ENCODE peak calls at places on chromosomes 13 and 19, in ten cellular contexts. Z is IMR-90, L is colonic mucosa, X is mammary epithelial cell, A is foreskin fibroblast, R is body of pancreas, H is lower leg skin, S is cardiac fibroblast, N is endothelial cell, J is activated B cell treated with CpG ODN at 0.5 μM for 24 hours. W is an unnamed sample.

GRCh38 chr19:8615022-8615421 is 4.5 kb upstream of the ADAMTS10 start:
- DNase-seq in Z (peak; percentile 65), L (no peak), X (no peak), A (no peak), R (no peak), H (no peak), S (no peak), N (no peak), J (no peak), W (no peak)

GRCh38 chr19:8456064-8456463 is 11.3 kb downstream of the HNRNPM start:
- DNase-seq in Z (no peak), L (no peak), X (no peak), A (peak; percentile 42), R (no peak), H (no peak), S (no peak), N (peak; percentile 39), J (no peak), W (no peak)

GRCh38 chr13:20197361-20197834 is 4.7 kb upstream of the GJB2 start:
- DNase-seq in Z (peak; percentile 56), L (no peak), X (peak; percentile 67), A (peak; percentile 60), R (no peak), H (no peak), S (peak; percentile 71), N (no peak), J (no peak), W (no peak)

GRCh38 chr13:106096661-106097092 is 438.8 kb downstream of the EFNB2 start:
- DNase-seq in Z (no peak), L (no peak), X (peak; percentile 66), A (peak; percentile 53), R (no peak), H (no peak), S (no peak), N (no peak), J (no peak), W (peak; percentile 53)

GRCh38 chr19:17680235-17680722 is 7.9 kb downstream of the UNC13A start:
- DNase-seq in Z (peak; percentile 62), L (peak; percentile 24), X (peak; percentile 37), A (peak; percentile 88), R (peak; percentile 51), H (peak; percentile 92), S (peak; percentile 66), N (peak; percentile 31), J (peak; percentile 61), W (peak; percentile 16)

GRCh38 chr13:71618154-71618553 is 248.8 kb downstream of the DACH1 start:
- DNase-seq in Z (peak; percentile 53), L (no peak), X (no peak), A (peak; percentile 11), R (no peak), H (no peak), S (peak; percentile 22), N (no peak), J (no peak), W (no peak)

GRCh38 chr19:15251749-15252397 is 19.6 kb upstream of the EPHX3 start:
- DNase-seq in Z (peak; percentile 96), L (peak; percentile 56), X (peak; percentile 61), A (peak; percentile 93), R (peak; percentile 66), H (peak; percentile 94), S (peak; percentile 95), N (peak; percentile 63), J (no peak), W (peak; percentile 70)

GRCh38 chr13:36531746-36532486 is 99.6 kb downstream of the CCNA1 start:
- DNase-seq in Z (no peak), L (no peak), X (peak; percentile 24), A (peak; percentile 82), R (no peak), H (no peak), S (peak; percentile 83), N (no peak), J (no peak), W (no peak)

GRCh38 chr13:45051315-45051714 is 62.0 kb downstream of the GPALPP1 start:
- DNase-seq in Z (no peak), L (no peak), X (no peak), A (no peak), R (no peak), H (no peak), S (no peak), N (no peak), J (no peak), W (no peak)

GRCh38 chr13:88294368-88294767 is 623.2 kb downstream of the SLITRK5 start:
- DNase-seq in Z (no peak), L (no peak), X (no peak), A (no peak), R (no peak), H (no peak), S (no peak), N (no peak), J (no peak), W (no peak)

GRCh38 chr13:50969691-50970090 is 60.1 kb downstream of the RNASEH2B start:
- DNase-seq in Z (no peak), L (no peak), X (peak; percentile 16), A (peak; percentile 4), R (no peak), H (no peak), S (no peak), N (no peak), J (no peak), W (no peak)

GRCh38 chr13:43664700-43665191 is 122.0 kb downstream of the ENOX1 start:
- DNase-seq in Z (peak; percentile 74), L (peak; percentile 60), X (peak; percentile 22), A (peak; percentile 70), R (peak; percentile 13), H (no peak), S (peak; percentile 84), N (no peak), J (no peak), W (peak; percentile 4)

GRCh38 chr13:29140277-29140676 is 320.1 kb downstream of the MTUS2 start:
- DNase-seq in Z (no peak), L (no peak), X (no peak), A (peak; percentile 4), R (no peak), H (no peak), S (peak; percentile 39), N (no peak), J (no peak), W (peak; percentile 70)

GRCh38 chr19:53019684-53020083 is 6.0 kb downstream of the ERVV-1 start:
- DNase-seq in Z (no peak), L (peak; percentile 27), X (no peak), A (no peak), R (no peak), H (peak; percentile 43), S (peak; percentile 43), N (peak; percentile 34), J (no peak), W (no peak)

GRCh38 chr13:97242755-97243497 is 20.8 kb downstream of the MBNL2 start:
- DNase-seq in Z (no peak), L (no peak), X (no peak), A (no peak), R (no peak), H (no peak), S (no peak), N (no peak), J (no peak), W (no peak)
- TF ChIP-seq CTCF in Z (no peak), L (no peak), X (no peak), A (no peak), R (no peak), H (no peak), S (no peak), N (no peak), J (no peak), W (no peak)

GRCh38 chr19:1631557-1632100 is 20.8 kb downstream of the TCF3 start:
- DNase-seq in Z (no peak), L (no peak), X (no peak), A (no peak), R (no peak), H (no peak), S (no peak), N (no peak), J (no peak), W (no peak)

GRCh38 chr19:1632462-1633268 is 19.8 kb downstream of the TCF3 start:
- DNase-seq in Z (no peak), L (peak; percentile 88), X (no peak), A (no peak), R (no peak), H (no peak), S (no peak), N (no peak), J (no peak), W (no peak)

GRCh38 chr19:1634938-1635243 is 17.5 kb downstream of the TCF3 start:
- DNase-seq in Z (no peak), L (no peak), X (no peak), A (no peak), R (no peak), H (no peak), S (no peak), N (no peak), J (no peak), W (no peak)

GRCh38 chr19:1634242-1634937 is 18.0 kb downstream of the TCF3 start:
- DNase-seq in Z (no peak), L (no peak), X (no peak), A (no peak), R (no peak), H (no peak), S (no peak), N (no peak), J (no peak), W (no peak)

DNA sequence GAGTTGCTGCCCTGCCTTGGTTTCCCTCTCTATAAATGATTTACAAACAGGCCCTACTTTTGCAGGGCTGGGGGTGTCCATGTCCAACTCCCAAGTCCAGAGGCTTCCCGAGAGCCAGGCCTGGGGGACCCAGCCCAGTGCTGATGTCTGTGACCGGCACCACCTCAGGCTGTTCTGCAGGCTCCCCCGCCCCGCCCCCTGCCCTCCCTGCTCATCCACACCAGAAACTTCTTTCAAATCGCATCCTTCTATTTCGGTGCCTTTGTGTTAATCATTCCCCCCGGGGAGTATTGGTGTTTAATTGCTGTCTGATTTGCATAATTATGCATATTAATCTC is 19.2 kb downstream of the TCF3 start:
- DNase-seq in Z (no peak), L (no peak), X (no peak), A (no peak), R (no peak), H (no peak), S (no peak), N (no peak), J (no peak), W (no peak)
- TF ChIP-seq CTCF in Z (no peak), L (no peak), X (no peak), A (no peak), R (no peak), H (no peak), S (no peak), N (no peak), J (no peak), W (no peak)

GRCh38 chr13:74839656-74840055 is 642.3 kb downstream of the TBC1D4 start:
- DNase-seq in Z (peak; percentile 13), L (no peak), X (peak; percentile 42), A (peak; percentile 31), R (no peak), H (no peak), S (peak; percentile 77), N (no peak), J (no peak), W (no peak)
- TF ChIP-seq CTCF in Z (no peak), L (no peak), X (no peak), A (no peak), R (no peak), H (no peak), S (no peak), N (no peak), J (no peak), W (no peak)

DNA sequence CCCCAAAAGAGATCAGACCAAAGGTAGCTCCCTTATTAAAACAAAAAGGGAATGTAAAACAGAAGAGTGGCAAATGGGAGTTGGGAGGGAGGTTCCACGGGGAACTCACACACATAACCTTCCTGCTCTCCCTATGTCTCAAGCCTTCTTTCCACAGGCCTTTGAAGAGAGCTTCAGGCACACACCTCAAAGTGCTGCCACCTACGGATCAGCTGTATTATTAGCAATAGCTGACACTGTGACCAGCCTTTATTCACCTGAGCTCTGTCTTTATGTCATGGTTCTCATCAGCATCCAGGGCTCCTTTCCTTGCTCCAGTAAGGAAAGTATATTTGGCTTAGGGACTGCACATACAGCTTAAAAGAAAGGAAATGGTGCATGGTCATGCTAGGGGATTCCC is 11.3 kb downstream of the ZNF571 start:
- DNase-seq in Z (no peak), L (no peak), X (no peak), A (no peak), R (no peak), H (no peak), S (no peak), N (no peak), J (no peak), W (no peak)
- TF ChIP-seq CTCF in Z (no peak), L (no peak), X (no peak), A (no peak), R (no peak), H (no peak), S (no peak), N (no peak), J (no peak), W (no peak)